ENCODE peak calls at places on chromosomes 12 and 14, in nine cellular contexts. E is AG04450, N is LNCaP clone FGC, O is fibroblast of mammary gland, K is AG09309, C is Peyer's patch, Z is IMR-90, P is fibroblast of the aortic adventitia, L is AG10803. W is an unnamed sample.

GRCh38 chr12:52003591-52003990 is 3.2 kb upstream of the TAMALIN start:
- DNase-seq in E (no peak), N (no peak), O (no peak), K (no peak), C (no peak), Z (no peak), P (no peak), L (no peak), W (no peak)

GRCh38 chr14:61335049-61335448 is 13.7 kb downstream of the PRKCH start:
- DNase-seq in E (no peak), N (no peak), O (no peak), K (no peak), C (no peak), Z (no peak), P (no peak), L (no peak), W (no peak)

GRCh38 chr14:94569381-94570001 is 8.2 kb downstream of the SERPINA4 start:
- DNase-seq in E (no peak), N (no peak), O (no peak), K (no peak), C (no peak), Z (no peak), P (no peak), L (no peak), W (no peak)

GRCh38 chr14:80003138-80003537 is 208.2 kb downstream of the DIO2 start:
- DNase-seq in E (peak), N (peak), O (peak), K (peak), C (no peak), Z (peak), P (no peak), L (peak), W (no peak)

GRCh38 chr14:92890830-92891598 is 31.9 kb upstream of the CHGA start:
- DNase-seq in E (no peak), N (no peak), O (no peak), K (no peak), C (no peak), Z (no peak), P (no peak), L (no peak), W (no peak)

GRCh38 chr12:6532927-6533652 is 1.2 kb upstream of the GAPDH start:
- DNase-seq in E (no peak), N (peak), O (peak), K (no peak), C (peak), Z (peak), P (peak), L (peak), W (no peak)

GRCh38 chr12:19547258-19547657 is 108.0 kb downstream of the AEBP2 start:
- DNase-seq in E (no peak), N (no peak), O (no peak), K (no peak), C (no peak), Z (peak), P (peak), L (peak), W (no peak)

GRCh38 chr14:77275041-77275854 is 4.2 kb upstream of the NGB start:
- DNase-seq in E (no peak), N (no peak), O (no peak), K (no peak), C (no peak), Z (no peak), P (no peak), L (no peak), W (no peak)

GRCh38 chr12:105741786-105742566 is 396.8 kb downstream of the NUAK1 start:
- DNase-seq in E (peak), N (no peak), O (peak), K (peak), C (no peak), Z (peak), P (peak), L (peak), W (no peak)

GRCh38 chr14:89237923-89238529 is 179.0 kb downstream of the FOXN3 start:
- DNase-seq in E (no peak), N (no peak), O (peak), K (no peak), C (no peak), Z (peak), P (no peak), L (peak), W (no peak)

GRCh38 chr14:81991998-81992397 is 458.3 kb upstream of the SEL1L start:
- DNase-seq in E (no peak), N (no peak), O (peak), K (no peak), C (no peak), Z (no peak), P (no peak), L (no peak), W (no peak)

GRCh38 chr12:28950049-28950448 is 199.0 kb upstream of the FAR2 start:
- DNase-seq in E (no peak), N (no peak), O (no peak), K (no peak), C (no peak), Z (no peak), P (no peak), L (no peak), W (no peak)

GRCh38 chr12:11348439-11348838 is 38.2 kb upstream of the PRB4 start:
- DNase-seq in E (no peak), N (no peak), O (no peak), K (no peak), C (no peak), Z (no peak), P (no peak), L (no peak), W (no peak)

GRCh38 chr12:11344504-11344903 is 34.3 kb upstream of the PRB4 start:
- DNase-seq in E (no peak), N (no peak), O (no peak), K (no peak), C (no peak), Z (no peak), P (no peak), L (no peak), W (no peak)

GRCh38 chr12:11347810-11348209 is 37.6 kb upstream of the PRB4 start:
- DNase-seq in E (no peak), N (no peak), O (no peak), K (no peak), C (no peak), Z (no peak), P (no peak), L (no peak), W (no peak)
- TF ChIP-seq CTCF in E (peak), N (peak), O (peak), K (no peak), C (no peak), Z (no peak), P (peak), L (no peak), W (no peak)

GRCh38 chr12:56751712-56752598 is at the start of gene PRIM1:
- DNase-seq in E (peak), N (peak), O (peak), K (no peak), C (peak), Z (peak), P (peak), L (peak), W (peak)
- TF ChIP-seq CTCF in E (peak), N (no peak), O (no peak), K (no peak), C (peak), Z (no peak), P (peak), L (peak), W (no peak)

DNA sequence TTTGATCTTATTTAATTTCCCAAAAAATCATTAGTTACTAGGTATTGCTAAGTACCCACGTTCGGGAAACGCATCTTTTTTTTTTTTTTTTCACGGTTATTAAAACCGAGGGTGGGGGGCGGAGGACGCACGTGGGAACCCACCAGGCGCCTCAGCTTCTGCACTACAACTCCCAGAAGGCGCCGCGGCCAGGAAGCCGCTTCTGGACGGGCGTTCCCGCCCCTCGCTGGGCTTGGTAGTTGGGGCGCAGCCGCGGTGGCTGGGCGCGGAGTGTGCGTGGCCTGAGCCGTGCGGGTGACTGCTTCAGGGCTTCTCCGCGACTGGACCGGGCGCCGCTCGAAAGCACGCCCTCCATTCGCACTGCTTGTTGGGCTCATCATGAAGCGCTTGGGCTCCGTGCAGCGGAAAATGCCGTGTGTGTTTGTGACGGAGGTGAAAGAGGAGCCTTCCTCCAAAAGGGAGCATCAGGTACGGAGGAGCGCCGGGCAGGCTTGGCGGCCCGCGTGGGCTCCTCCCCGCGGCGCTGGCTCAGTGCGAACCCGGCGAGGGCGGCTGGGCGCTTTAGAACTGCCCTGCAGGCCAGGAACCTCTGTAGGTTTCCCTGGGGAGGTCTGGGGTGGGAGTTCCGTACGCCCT is 6.2 kb upstream of the C12orf50 start:
- DNase-seq in E (peak), N (peak), O (peak), K (peak), C (peak), Z (peak), P (peak), L (peak), W (peak)
- TF ChIP-seq CTCF in E (no peak), N (no peak), O (no peak), K (no peak), C (no peak), Z (no peak), P (no peak), L (no peak), W (no peak)

GRCh38 chr12:56129210-56129691 is 1.2 kb downstream of the ESYT1 start:
- DNase-seq in E (no peak), N (no peak), O (peak), K (no peak), C (peak), Z (peak), P (peak), L (peak), W (peak)
- TF ChIP-seq CTCF in E (no peak), N (no peak), O (no peak), K (no peak), C (no peak), Z (no peak), P (no peak), L (no peak), W (no peak)

GRCh38 chr14:104224516-104225281 is 86.3 kb downstream of the KIF26A start:
- DNase-seq in E (no peak), N (no peak), O (no peak), K (no peak), C (no peak), Z (no peak), P (no peak), L (no peak), W (no peak)
- TF ChIP-seq CTCF in E (no peak), N (peak), O (no peak), K (peak), C (peak), Z (no peak), P (no peak), L (peak), W (no peak)

GRCh38 chr14:60195179-60195810 is 30.1 kb upstream of the DHRS7 start:
- DNase-seq in E (no peak), N (no peak), O (no peak), K (no peak), C (no peak), Z (no peak), P (peak), L (no peak), W (no peak)
- TF ChIP-seq CTCF in E (no peak), N (peak), O (no peak), K (no peak), C (peak), Z (no peak), P (peak), L (no peak), W (no peak)

GRCh38 chr12:124750787-124751471 is 112.7 kb downstream of the SCARB1 start:
- DNase-seq in E (no peak), N (no peak), O (no peak), K (no peak), C (no peak), Z (no peak), P (no peak), L (no peak), W (no peak)
- TF ChIP-seq CTCF in E (peak), N (peak), O (no peak), K (no peak), C (no peak), Z (peak), P (no peak), L (no peak), W (no peak)

W was measured in natural killer cell.